ENCODE peak calls at places on chromosomes 7 and 10, in six cellular contexts. R is CD4-positive, alpha-beta T cell; H is nephron progenitor cell; X is HFFc6; T is lower lobe of right lung; V is HL-60. C is an unnamed sample.

GRCh38 chr7:149202831-149203231 is 7.5 kb downstream of the ZNF282 start:
- DNase-seq in X (peak; percentile 41), V (no peak), T (no peak), H (no peak), R (no peak), C (no peak)

GRCh38 chr7:142668495-142668894 is 80.8 kb upstream of the PRSS1 start:
- DNase-seq in V (no peak), H (no peak), X (no peak), R (no peak), T (no peak), C (no peak)

GRCh38 chr10:32142646-32143045 is 86.4 kb upstream of the KIF5B start:
- DNase-seq in V (no peak), X (peak; percentile 24), H (no peak), T (no peak), R (no peak), C (no peak)

GRCh38 chr10:78861456-78862327 is 207.1 kb upstream of the ZMIZ1 start:
- DNase-seq in T (no peak), X (no peak), R (no peak), H (no peak), V (no peak), C (no peak)

GRCh38 chr10:61140765-61141392 is 196.9 kb upstream of the RHOBTB1 start:
- DNase-seq in H (no peak), T (no peak), X (peak; percentile 65), R (no peak), V (peak; percentile 3), C (no peak)

GRCh38 chr7:151592868-151593486 is 73.3 kb upstream of the RHEB start:
- DNase-seq in H (no peak), X (peak; percentile 95), T (no peak), V (no peak), R (no peak), C (no peak)

GRCh38 chr7:128383781-128384180 is 22.3 kb upstream of the PRRT4 start:
- DNase-seq in R (no peak), V (no peak), X (no peak), H (no peak), T (no peak), C (no peak)

GRCh38 chr7:28409716-28410627 is 2.3 kb upstream of the CREB5 start:
- DNase-seq in X (peak; percentile 30), H (peak; percentile 63), R (no peak), V (no peak), T (peak; percentile 53), C (no peak)

GRCh38 chr7:129225931-129226572 is 1.2 kb downstream of the AHCYL2 start:
- DNase-seq in V (no peak), T (no peak), H (no peak), R (no peak), X (no peak), C (no peak)

GRCh38 chr7:20172736-20173334 is 44.3 kb downstream of the MACC1 start:
- DNase-seq in H (peak; percentile 63), R (no peak), V (peak; percentile 34), X (peak; percentile 13), T (peak; percentile 48), C (peak; percentile 41)

GRCh38 chr7:150855046-150855445 is 2.7 kb downstream of the AOC1 start:
- DNase-seq in V (no peak), X (no peak), R (no peak), T (no peak), H (no peak), C (no peak)

GRCh38 chr7:143305423-143306070 is 10.4 kb upstream of the CLCN1 start:
- DNase-seq in T (peak; percentile 86), R (peak; percentile 62), X (no peak), V (peak; percentile 76), H (peak; percentile 55), C (no peak)

GRCh38 chr7:70498232-70498631 is 633.7 kb upstream of the GALNT17 start:
- DNase-seq in T (no peak), R (no peak), X (no peak), H (no peak), V (no peak), C (no peak)

GRCh38 chr10:96390460-96390864 is 31.7 kb upstream of the OPALIN start:
- DNase-seq in R (no peak), T (no peak), H (no peak), X (no peak), V (no peak), C (no peak)

GRCh38 chr10:16967866-16968721 is 150.9 kb upstream of the RSU1 start:
- DNase-seq in X (peak; percentile 82), T (no peak), H (peak; percentile 34), V (no peak), R (no peak), C (no peak)

GRCh38 chr10:103186128-103186527 is 6.9 kb downstream of the NT5C2 start:
- DNase-seq in H (no peak), T (no peak), V (no peak), X (no peak), R (no peak), C (no peak)

GRCh38 chr10:123563581-123563855 is 102.6 kb upstream of the GPR26 start:
- DNase-seq in V (no peak), T (no peak), X (no peak), R (no peak), H (no peak), C (no peak)

GRCh38 chr7:42407828-42408227 is 170.8 kb upstream of the GLI3 start:
- DNase-seq in H (peak; percentile 8), X (no peak), R (no peak), T (no peak), V (no peak), C (no peak)

GRCh38 chr10:58157076-58157766 is 110.5 kb downstream of the IPMK start:
- DNase-seq in V (peak; percentile 39), X (peak; percentile 92), R (no peak), T (no peak), H (no peak), C (no peak)

GRCh38 chr7:11261470-11261869 is 287.8 kb downstream of the PHF14 start:
- DNase-seq in R (no peak), T (no peak), X (no peak), V (no peak), H (no peak), C (no peak)

GRCh38 chr10:30028006-30028441 is 31.4 kb downstream of the JCAD start:
- DNase-seq in T (peak; percentile 60), H (no peak), X (no peak), V (no peak), R (no peak), C (peak; percentile 24)

GRCh38 chr10:30026578-30026977 is 32.8 kb downstream of the JCAD start:
- DNase-seq in V (no peak), R (no peak), T (no peak), H (no peak), X (no peak), C (peak; percentile 24)

GRCh38 chr10:30026080-30026479 is 33.3 kb downstream of the JCAD start:
- DNase-seq in T (no peak), H (no peak), R (no peak), V (no peak), X (no peak), C (no peak)

GRCh38 chr10:30028452-30029045 is 30.8 kb downstream of the JCAD start:
- DNase-seq in R (no peak), X (no peak), V (no peak), T (no peak), H (no peak), C (peak; percentile 14)

GRCh38 chr10:30027057-30028005 is 32.1 kb downstream of the JCAD start:
- DNase-seq in R (peak; percentile 80), H (peak; percentile 17), X (no peak), V (peak; percentile 84), T (peak; percentile 74), C (peak; percentile 74)
- TF ChIP-seq CTCF in R (peak; percentile 25), H (no peak), X (no peak), V (no peak), T (no peak), C (peak; percentile 1)

GRCh38 chr10:1372212-1372611 is 316.0 kb downstream of the WDR37 start:
- DNase-seq in V (no peak), H (no peak), X (no peak), T (no peak), R (no peak), C (no peak)
- TF ChIP-seq CTCF in V (no peak), H (no peak), X (no peak), T (no peak), R (no peak), C (no peak)

DNA sequence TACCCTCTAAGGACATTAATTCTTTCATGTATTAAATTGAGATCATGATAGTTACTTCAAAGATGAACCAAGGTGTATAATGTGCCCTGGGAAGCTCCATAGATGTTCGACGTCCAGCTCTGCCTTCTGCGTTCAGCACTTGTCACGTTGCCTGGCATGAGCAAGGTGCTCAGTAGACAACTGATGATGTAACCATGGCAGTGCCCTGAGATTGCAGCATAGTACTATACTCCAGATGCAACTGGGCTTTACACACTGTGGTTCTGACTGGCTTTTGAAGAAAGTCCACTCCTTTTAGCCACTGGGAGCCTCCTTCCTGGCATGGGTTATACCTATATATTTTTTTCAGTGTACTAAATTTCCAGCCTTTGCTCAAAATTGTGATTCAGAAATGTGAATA is 355.8 kb upstream of the SORCS1 start:
- DNase-seq in R (no peak), T (no peak), V (no peak), H (no peak), X (no peak), C (no peak)
- TF ChIP-seq CTCF in R (no peak), T (no peak), V (no peak), H (no peak), X (no peak), C (no peak)

GRCh38 chr10:72194949-72195348 is 20.9 kb upstream of the ANAPC16 start:
- DNase-seq in T (no peak), X (no peak), R (no peak), H (no peak), V (no peak), C (no peak)
- TF ChIP-seq CTCF in T (no peak), X (no peak), R (no peak), H (no peak), V (no peak), C (no peak)

GRCh38 chr7:74164985-74165456 is 9.1 kb upstream of the EIF4H start:
- DNase-seq in X (no peak), T (no peak), R (no peak), H (peak; percentile 13), V (no peak), C (no peak)
- TF ChIP-seq CTCF in X (peak; percentile 70), T (peak; percentile 38), R (no peak), H (peak; percentile 18), V (no peak), C (no peak)

GRCh38 chr10:788796-789748 is 99.6 kb upstream of the DIP2C start:
- DNase-seq in R (no peak), X (peak; percentile 84), V (no peak), T (peak; percentile 80), H (peak; percentile 67), C (peak; percentile 80)
- TF ChIP-seq CTCF in R (no peak), X (peak; percentile 76), V (no peak), T (peak; percentile 64), H (peak; percentile 27), C (no peak)

C was measured in GM13976.